ENCODE peak calls at places on chromosomes 3 and 15, in four cellular contexts. One of them, this sample, is unnamed.
A peak's percentile ranks its signal among the peaks of the same experiment; 100 is the strongest.

GRCh38 chr3:172289583-172289982 is 158.7 kb downstream of the GHSR start:
- DNase-seq in left colon: peak; percentile 28
- DNase-seq in HCEC 1CT: no peak
- DNase-seq in activated T-cell treated with anti-CD3 and anti-CD28 coated beads for 4 hours: no peak
- DNase-seq in this sample: no peak

GRCh38 chr3:10232138-10232537 is 16.1 kb upstream of the TATDN2 start:
- DNase-seq in left colon: no peak
- DNase-seq in HCEC 1CT: no peak
- DNase-seq in activated T-cell treated with anti-CD3 and anti-CD28 coated beads for 4 hours: no peak
- DNase-seq in this sample: no peak

GRCh38 chr3:47512416-47513124 is 942 bp downstream of the ELP6 start:
- DNase-seq in left colon: peak; percentile 44
- DNase-seq in HCEC 1CT: no peak
- DNase-seq in activated T-cell treated with anti-CD3 and anti-CD28 coated beads for 4 hours: peak; percentile 7
- DNase-seq in this sample: no peak

GRCh38 chr3:191306428-191306827 is 22.8 kb upstream of the CCDC50 start:
- DNase-seq in left colon: no peak
- DNase-seq in HCEC 1CT: no peak
- DNase-seq in activated T-cell treated with anti-CD3 and anti-CD28 coated beads for 4 hours: no peak
- DNase-seq in this sample: no peak

GRCh38 chr3:10753964-10754363 is 62.1 kb upstream of the SLC6A11 start:
- DNase-seq in left colon: peak; percentile 45
- DNase-seq in HCEC 1CT: peak; percentile 3
- DNase-seq in activated T-cell treated with anti-CD3 and anti-CD28 coated beads for 4 hours: peak; percentile 7
- DNase-seq in this sample: no peak

GRCh38 chr15:40436892-40437753 is 3.6 kb upstream of the BAHD1 start:
- DNase-seq in left colon: no peak
- DNase-seq in HCEC 1CT: no peak
- DNase-seq in activated T-cell treated with anti-CD3 and anti-CD28 coated beads for 4 hours: no peak
- DNase-seq in this sample: no peak

GRCh38 chr3:154137036-154137435 is 15.8 kb downstream of the ARHGEF26 start:
- DNase-seq in left colon: no peak
- DNase-seq in HCEC 1CT: no peak
- DNase-seq in activated T-cell treated with anti-CD3 and anti-CD28 coated beads for 4 hours: no peak
- DNase-seq in this sample: no peak

GRCh38 chr15:97085806-97086205 is 755.3 kb downstream of the NR2F2 start:
- DNase-seq in left colon: no peak
- DNase-seq in HCEC 1CT: no peak
- DNase-seq in activated T-cell treated with anti-CD3 and anti-CD28 coated beads for 4 hours: no peak
- DNase-seq in this sample: no peak

GRCh38 chr3:133595341-133595740 is 21.9 kb downstream of the CDV3 start:
- DNase-seq in left colon: no peak
- DNase-seq in HCEC 1CT: peak; percentile 21
- DNase-seq in activated T-cell treated with anti-CD3 and anti-CD28 coated beads for 4 hours: no peak
- DNase-seq in this sample: no peak

GRCh38 chr15:68768321-68768720 is 52.4 kb downstream of the ANP32A start:
- DNase-seq in left colon: no peak
- DNase-seq in HCEC 1CT: peak; percentile 50
- DNase-seq in activated T-cell treated with anti-CD3 and anti-CD28 coated beads for 4 hours: no peak
- DNase-seq in this sample: no peak

GRCh38 chr15:87649175-87649574 is 607.4 kb downstream of the NTRK3 start:
- DNase-seq in left colon: no peak
- DNase-seq in HCEC 1CT: no peak
- DNase-seq in activated T-cell treated with anti-CD3 and anti-CD28 coated beads for 4 hours: no peak
- DNase-seq in this sample: no peak

GRCh38 chr15:90571063-90571541 is 41.4 kb downstream of the CRTC3 start:
- DNase-seq in left colon: peak; percentile 53
- DNase-seq in HCEC 1CT: no peak
- DNase-seq in activated T-cell treated with anti-CD3 and anti-CD28 coated beads for 4 hours: no peak
- DNase-seq in this sample: peak; percentile 76

GRCh38 chr15:70875001-70875782 is 17.0 kb downstream of the THAP10 start:
- DNase-seq in left colon: no peak
- DNase-seq in HCEC 1CT: peak; percentile 65
- DNase-seq in activated T-cell treated with anti-CD3 and anti-CD28 coated beads for 4 hours: no peak
- DNase-seq in this sample: peak; percentile 24

GRCh38 chr3:170425491-170426239 is 7.0 kb downstream of the CLDN11 start:
- DNase-seq in left colon: no peak
- DNase-seq in HCEC 1CT: no peak
- DNase-seq in activated T-cell treated with anti-CD3 and anti-CD28 coated beads for 4 hours: no peak
- DNase-seq in this sample: no peak

GRCh38 chr3:194225988-194226663 is 90.2 kb downstream of the HES1 start:
- DNase-seq in left colon: no peak
- DNase-seq in HCEC 1CT: no peak
- DNase-seq in activated T-cell treated with anti-CD3 and anti-CD28 coated beads for 4 hours: no peak
- DNase-seq in this sample: no peak

GRCh38 chr15:85708402-85708932 is 86.3 kb downstream of the KLHL25 start:
- DNase-seq in left colon: no peak
- DNase-seq in HCEC 1CT: no peak
- DNase-seq in activated T-cell treated with anti-CD3 and anti-CD28 coated beads for 4 hours: no peak
- DNase-seq in this sample: no peak

GRCh38 chr15:83077487-83078230 is 10.6 kb upstream of the BTBD1 start:
- DNase-seq in left colon: no peak
- DNase-seq in HCEC 1CT: no peak
- DNase-seq in activated T-cell treated with anti-CD3 and anti-CD28 coated beads for 4 hours: no peak
- DNase-seq in this sample: no peak

GRCh38 chr3:25854635-25855034 is 64.7 kb downstream of the OXSM start:
- DNase-seq in left colon: no peak
- DNase-seq in HCEC 1CT: peak; percentile 85
- DNase-seq in activated T-cell treated with anti-CD3 and anti-CD28 coated beads for 4 hours: no peak
- DNase-seq in this sample: no peak

GRCh38 chr3:23999012-23999641 is 54.0 kb downstream of the NR1D2 start:
- DNase-seq in left colon: peak; percentile 74
- DNase-seq in HCEC 1CT: peak; percentile 48
- DNase-seq in activated T-cell treated with anti-CD3 and anti-CD28 coated beads for 4 hours: peak; percentile 36
- DNase-seq in this sample: no peak

GRCh38 chr3:156174229-156174847 is 54.0 kb downstream of the KCNAB1 start:
- DNase-seq in left colon: no peak
- DNase-seq in HCEC 1CT: peak; percentile 33
- DNase-seq in activated T-cell treated with anti-CD3 and anti-CD28 coated beads for 4 hours: no peak
- DNase-seq in this sample: no peak

GRCh38 chr15:91224750-91225380 is 124.8 kb downstream of the SV2B start:
- DNase-seq in left colon: no peak
- DNase-seq in HCEC 1CT: peak; percentile 32
- DNase-seq in activated T-cell treated with anti-CD3 and anti-CD28 coated beads for 4 hours: no peak
- DNase-seq in this sample: peak; percentile 34

GRCh38 chr15:39455502-39455991 is 125.3 kb upstream of the THBS1 start:
- DNase-seq in left colon: no peak
- DNase-seq in HCEC 1CT: peak; percentile 11
- DNase-seq in activated T-cell treated with anti-CD3 and anti-CD28 coated beads for 4 hours: no peak
- DNase-seq in this sample: no peak

GRCh38 chr3:127748754-127749327 is 73.5 kb downstream of the MGLL start:
- DNase-seq in left colon: no peak
- DNase-seq in HCEC 1CT: peak; percentile 55
- DNase-seq in activated T-cell treated with anti-CD3 and anti-CD28 coated beads for 4 hours: no peak
- DNase-seq in this sample: no peak

GRCh38 chr3:23942546-23942945 is 2.5 kb upstream of the NR1D2 start:
- DNase-seq in left colon: no peak
- DNase-seq in HCEC 1CT: no peak
- DNase-seq in activated T-cell treated with anti-CD3 and anti-CD28 coated beads for 4 hours: no peak
- DNase-seq in this sample: no peak

GRCh38 chr3:178845446-178846118 is 226.0 kb downstream of the ZMAT3 start:
- DNase-seq in left colon: no peak
- DNase-seq in HCEC 1CT: peak; percentile 30
- DNase-seq in activated T-cell treated with anti-CD3 and anti-CD28 coated beads for 4 hours: no peak
- DNase-seq in this sample: no peak

GRCh38 chr15:74328331-74329056 is 39.0 kb downstream of the CYP11A1 start:
- DNase-seq in left colon: no peak
- DNase-seq in HCEC 1CT: no peak
- DNase-seq in activated T-cell treated with anti-CD3 and anti-CD28 coated beads for 4 hours: no peak
- DNase-seq in this sample: no peak

GRCh38 chr3:62101488-62101887 is 271.9 kb downstream of the FEZF2 start:
- DNase-seq in left colon: no peak
- DNase-seq in HCEC 1CT: no peak
- DNase-seq in activated T-cell treated with anti-CD3 and anti-CD28 coated beads for 4 hours: no peak
- DNase-seq in this sample: no peak

GRCh38 chr3:21641959-21642358 is 109.1 kb downstream of the ZNF385D start:
- DNase-seq in left colon: no peak
- DNase-seq in HCEC 1CT: no peak
- DNase-seq in activated T-cell treated with anti-CD3 and anti-CD28 coated beads for 4 hours: no peak
- DNase-seq in this sample: no peak

GRCh38 chr3:69033470-69033869 is 18.7 kb downstream of the TMF1 start:
- DNase-seq in left colon: no peak
- DNase-seq in HCEC 1CT: peak; percentile 86
- DNase-seq in activated T-cell treated with anti-CD3 and anti-CD28 coated beads for 4 hours: no peak
- DNase-seq in this sample: no peak

GRCh38 chr3:143430582-143430981 is 311.0 kb downstream of the CHST2 start:
- DNase-seq in left colon: no peak
- DNase-seq in HCEC 1CT: no peak
- DNase-seq in activated T-cell treated with anti-CD3 and anti-CD28 coated beads for 4 hours: no peak
- DNase-seq in this sample: no peak

GRCh38 chr3:47007482-47008257 is 28.2 kb downstream of the NBEAL2 start:
- DNase-seq in left colon: no peak
- DNase-seq in HCEC 1CT: no peak
- DNase-seq in activated T-cell treated with anti-CD3 and anti-CD28 coated beads for 4 hours: no peak
- DNase-seq in this sample: no peak

GRCh38 chr15:55710286-55710685 is 32.7 kb downstream of the PRTG start:
- DNase-seq in left colon: no peak
- DNase-seq in HCEC 1CT: no peak
- DNase-seq in activated T-cell treated with anti-CD3 and anti-CD28 coated beads for 4 hours: no peak
- DNase-seq in this sample: no peak

GRCh38 chr3:127306361-127307112 is 18.7 kb upstream of the PRR20G start:
- DNase-seq in left colon: no peak
- DNase-seq in HCEC 1CT: no peak
- DNase-seq in activated T-cell treated with anti-CD3 and anti-CD28 coated beads for 4 hours: no peak
- DNase-seq in this sample: no peak

GRCh38 chr3:52533623-52534280 is at the start of gene NT5DC2:
- DNase-seq in left colon: peak; percentile 69
- DNase-seq in HCEC 1CT: peak; percentile 66
- DNase-seq in activated T-cell treated with anti-CD3 and anti-CD28 coated beads for 4 hours: peak; percentile 35
- DNase-seq in this sample: no peak

GRCh38 chr3:175672119-175672689 is 813.1 kb downstream of the NAALADL2 start:
- DNase-seq in left colon: no peak
- DNase-seq in HCEC 1CT: peak; percentile 45
- DNase-seq in activated T-cell treated with anti-CD3 and anti-CD28 coated beads for 4 hours: no peak
- DNase-seq in this sample: no peak

GRCh38 chr3:18237251-18238005 is 187.7 kb downstream of the SATB1 start:
- DNase-seq in left colon: no peak
- DNase-seq in HCEC 1CT: peak; percentile 77
- DNase-seq in activated T-cell treated with anti-CD3 and anti-CD28 coated beads for 4 hours: no peak
- DNase-seq in this sample: no peak

GRCh38 chr15:43794269-43795037 is 2.3 kb downstream of the SERF2 start:
- DNase-seq in left colon: no peak
- DNase-seq in HCEC 1CT: no peak
- DNase-seq in activated T-cell treated with anti-CD3 and anti-CD28 coated beads for 4 hours: no peak
- DNase-seq in this sample: no peak

GRCh38 chr15:60554494-60554893 is 75.6 kb upstream of the ICE2 start:
- DNase-seq in left colon: no peak
- DNase-seq in HCEC 1CT: no peak
- DNase-seq in activated T-cell treated with anti-CD3 and anti-CD28 coated beads for 4 hours: no peak
- DNase-seq in this sample: no peak

GRCh38 chr3:42228796-42229195 is 37.2 kb downstream of the CCK start:
- DNase-seq in left colon: no peak
- DNase-seq in HCEC 1CT: peak; percentile 11
- DNase-seq in activated T-cell treated with anti-CD3 and anti-CD28 coated beads for 4 hours: no peak
- DNase-seq in this sample: no peak

This sample was measured in C1 segment of cervical spinal cord.